ENCODE peak calls at places on chromosomes 16 and 17, in ten cellular contexts. O, Z, A, G, E, S, L, T, K and C are unnamed samples.

GRCh38 chr17:16052486-16052885 is 52.9 kb downstream of the TTC19 start:
- DNase-seq in O (no peak), Z (no peak), A (no peak), G (no peak), E (no peak), S (no peak), L (no peak), T (peak), K (no peak), C (no peak)

GRCh38 chr17:81437221-81437651 is 42.0 kb downstream of the BAHCC1 start:
- DNase-seq in O (no peak), Z (no peak), A (no peak), G (no peak), E (no peak), S (no peak), L (no peak), T (no peak), K (no peak), C (no peak)

GRCh38 chr16:84532855-84533486 is 28.5 kb upstream of the MEAK7 start:
- DNase-seq in O (no peak), Z (peak), A (no peak), G (no peak), E (no peak), S (no peak), L (no peak), T (peak), K (no peak), C (no peak)

GRCh38 chr17:47240375-47240764 is 13.3 kb upstream of the ITGB3 start:
- DNase-seq in O (no peak), Z (no peak), A (no peak), G (no peak), E (no peak), S (no peak), L (no peak), T (no peak), K (no peak), C (no peak)

GRCh38 chr17:70767102-70767701 is 597.9 kb downstream of the KCNJ2 start:
- DNase-seq in O (peak), Z (no peak), A (no peak), G (no peak), E (no peak), S (peak), L (peak), T (peak), K (no peak), C (peak)

GRCh38 chr16:6643083-6643686 is 689.5 kb upstream of the RBFOX1 start:
- DNase-seq in O (peak), Z (peak), A (peak), G (peak), E (peak), S (peak), L (peak), T (peak), K (no peak), C (peak)

GRCh38 chr17:57667461-57667923 is 77.6 kb downstream of the CCDC182 start:
- DNase-seq in O (no peak), Z (no peak), A (no peak), G (no peak), E (no peak), S (no peak), L (no peak), T (no peak), K (no peak), C (no peak)

GRCh38 chr17:64128787-64129514 is 993 bp downstream of the ERN1 start:
- DNase-seq in O (peak), Z (no peak), A (no peak), G (peak), E (no peak), S (peak), L (peak), T (peak), K (peak), C (peak)

GRCh38 chr17:29133146-29133713 is 47.0 kb downstream of the MYO18A start:
- DNase-seq in O (no peak), Z (no peak), A (no peak), G (no peak), E (no peak), S (peak), L (no peak), T (peak), K (no peak), C (peak)

GRCh38 chr17:19380551-19381284 is 2.4 kb downstream of the MAPK7 start:
- DNase-seq in O (no peak), Z (no peak), A (no peak), G (no peak), E (no peak), S (no peak), L (no peak), T (no peak), K (peak), C (no peak)

GRCh38 chr16:25877103-25877502 is 185.3 kb downstream of the HS3ST4 start:
- DNase-seq in O (no peak), Z (no peak), A (no peak), G (no peak), E (no peak), S (no peak), L (no peak), T (no peak), K (no peak), C (no peak)

GRCh38 chr17:46818929-46819859 is 702 bp upstream of the WNT3 start:
- DNase-seq in O (peak), Z (peak), A (peak), G (no peak), E (no peak), S (no peak), L (no peak), T (no peak), K (no peak), C (no peak)

GRCh38 chr16:63890072-63890471 is 1231.8 kb downstream of the CDH11 start:
- DNase-seq in O (no peak), Z (no peak), A (no peak), G (no peak), E (no peak), S (no peak), L (no peak), T (peak), K (no peak), C (peak)